ENCODE peak calls at places on chromosome 5, in seven cellular contexts. A is substantia nigra, R is body of pancreas, P is AG08395, Z is type B pancreatic cell, J is activated B cell treated with CpG ODN at 0.5 μM for 24 hours, L is EH. K is an unnamed sample.

GRCh38 chr5:143807401-143807800 is 4.6 kb upstream of the HMHB1 start:
- DNase-seq in Z (no peak), L (no peak), J (no peak), P (no peak), R (no peak), A (no peak), K (no peak)

GRCh38 chr5:87413116-87413645 is 451 bp upstream of the CCNH start:
- DNase-seq in A (no peak), Z (no peak), P (no peak), L (no peak), J (no peak), R (no peak), K (no peak)

GRCh38 chr5:8585230-8586018 is 716.5 kb downstream of the MTRR start:
- DNase-seq in P (no peak), R (no peak), L (no peak), A (no peak), Z (no peak), J (no peak), K (no peak)

GRCh38 chr5:107381189-107381856 is 289.4 kb downstream of the EFNA5 start:
- DNase-seq in R (no peak), J (no peak), Z (no peak), L (peak; percentile 75), P (peak; percentile 90), A (no peak), K (no peak)

GRCh38 chr5:73170522-73170921 is 2.5 kb upstream of the TMEM174 start:
- DNase-seq in L (peak; percentile 45), A (no peak), R (peak; percentile 5), J (no peak), Z (no peak), P (no peak), K (no peak)

GRCh38 chr5:133866160-133866902 is 102.1 kb downstream of the C5orf15 start:
- DNase-seq in R (no peak), J (no peak), L (no peak), Z (no peak), P (no peak), A (no peak), K (no peak)

GRCh38 chr5:95417971-95418370 is 26.8 kb downstream of the FAM81B start:
- DNase-seq in L (peak; percentile 6), R (no peak), J (no peak), A (no peak), Z (no peak), P (no peak), K (no peak)

GRCh38 chr5:33743089-33743488 is 148.7 kb downstream of the ADAMTS12 start:
- DNase-seq in R (no peak), J (no peak), P (no peak), Z (no peak), A (no peak), L (no peak), K (no peak)

GRCh38 chr5:55492449-55492848 is 42.3 kb downstream of the PLPP1 start:
- DNase-seq in P (no peak), R (no peak), J (no peak), Z (no peak), A (no peak), L (no peak), K (no peak)

GRCh38 chr5:167970002-167970401 is 321.4 kb upstream of the WWC1 start:
- DNase-seq in Z (no peak), L (peak; percentile 67), R (no peak), A (no peak), P (peak; percentile 46), J (no peak), K (no peak)

GRCh38 chr5:114101153-114101552 is 260.7 kb upstream of the KCNN2 start:
- DNase-seq in J (no peak), R (peak; percentile 73), L (peak; percentile 76), P (no peak), A (no peak), Z (no peak), K (no peak)

GRCh38 chr5:139648205-139649081 is at the start of gene CXXC5:
- DNase-seq in A (peak; percentile 70), J (peak; percentile 78), P (peak; percentile 90), R (peak; percentile 89), L (peak; percentile 90), Z (peak; percentile 87), K (peak; percentile 89)

GRCh38 chr5:92800360-92800759 is 780.7 kb downstream of the NR2F1-AS1 start:
- DNase-seq in L (peak; percentile 69), R (no peak), Z (no peak), J (no peak), P (no peak), A (no peak), K (no peak)

GRCh38 chr5:50672663-50673062 is 6.2 kb downstream of the PARP8 start:
- DNase-seq in R (no peak), A (no peak), L (no peak), P (no peak), J (no peak), Z (no peak), K (no peak)

GRCh38 chr5:134438268-134438622 is 26.6 kb upstream of the CDKN2AIPNL start:
- DNase-seq in L (peak; percentile 84), R (no peak), J (no peak), P (peak; percentile 57), A (no peak), Z (no peak), K (no peak)

GRCh38 chr5:80141147-80141671 is 106.1 kb downstream of the THBS4 start:
- DNase-seq in P (peak; percentile 79), J (no peak), L (peak; percentile 65), A (peak; percentile 18), Z (peak; percentile 70), R (peak; percentile 87), K (peak; percentile 83)

GRCh38 chr5:123088031-123088805 is 823 bp upstream of the PRDM6 start:
- DNase-seq in J (no peak), A (no peak), Z (no peak), L (no peak), R (no peak), P (no peak), K (no peak)

GRCh38 chr5:112957409-112957808 is 19.2 kb upstream of the DCP2 start:
- DNase-seq in P (no peak), R (no peak), J (no peak), L (no peak), A (no peak), Z (no peak), K (no peak)

GRCh38 chr5:9782806-9783560 is 152.8 kb upstream of the TAS2R1 start:
- DNase-seq in L (peak; percentile 90), Z (no peak), P (peak; percentile 59), J (no peak), A (no peak), R (no peak), K (no peak)

GRCh38 chr5:76372320-76373054 is 30.6 kb upstream of the IQGAP2 start:
- DNase-seq in J (no peak), A (no peak), L (peak; percentile 95), Z (no peak), P (peak; percentile 93), R (peak; percentile 57), K (no peak)

GRCh38 chr5:157506981-157507780 is 47.2 kb downstream of the NIPAL4 start:
- DNase-seq in R (no peak), P (no peak), Z (no peak), A (no peak), L (peak; percentile 21), J (no peak), K (no peak)

GRCh38 chr5:77294212-77294611 is 83.7 kb downstream of the PDE8B start:
- DNase-seq in R (no peak), P (no peak), L (no peak), J (no peak), Z (no peak), A (no peak), K (no peak)

GRCh38 chr5:64347308-64347707 is 158.5 kb upstream of the RGS7BP start:
- DNase-seq in L (peak; percentile 25), Z (no peak), J (no peak), P (no peak), R (no peak), A (no peak), K (no peak)